ENCODE peak calls at places on chromosome 18, in six cellular contexts. One of them, this sample, is unnamed.

GRCh38 chr18:9866627-9867453 is 18.9 kb upstream of the TXNDC2 start:
- DNase-seq in A549: no peak
- DNase-seq in endothelial cell of umbilical vein: no peak
- DNase-seq in K562: peak
- DNase-seq in HepG2: no peak
- DNase-seq in GM12878: no peak
- DNase-seq in this sample: no peak

GRCh38 chr18:53268455-53268854 is 928.5 kb downstream of the DCC start:
- DNase-seq in A549: no peak
- DNase-seq in endothelial cell of umbilical vein: no peak
- DNase-seq in K562: no peak
- DNase-seq in HepG2: no peak
- DNase-seq in GM12878: no peak
- DNase-seq in this sample: peak

GRCh38 chr18:57881818-57882413 is 78.8 kb upstream of the ATP8B1 start:
- DNase-seq in A549: peak
- DNase-seq in endothelial cell of umbilical vein: peak
- DNase-seq in K562: peak
- DNase-seq in HepG2: peak
- DNase-seq in GM12878: peak
- DNase-seq in this sample: peak

GRCh38 chr18:58303363-58303762 is 259.3 kb downstream of the NEDD4L start:
- DNase-seq in A549: no peak
- DNase-seq in endothelial cell of umbilical vein: no peak
- DNase-seq in K562: no peak
- DNase-seq in HepG2: no peak
- DNase-seq in GM12878: no peak
- DNase-seq in this sample: no peak

GRCh38 chr18:6741290-6741689 is 11.8 kb downstream of the ARHGAP28 start:
- DNase-seq in A549: peak
- DNase-seq in endothelial cell of umbilical vein: peak
- DNase-seq in K562: peak
- DNase-seq in HepG2: no peak
- DNase-seq in GM12878: no peak
- DNase-seq in this sample: no peak

GRCh38 chr18:35089382-35089781 is 48.2 kb downstream of the MAPRE2 start:
- DNase-seq in A549: no peak
- DNase-seq in endothelial cell of umbilical vein: no peak
- DNase-seq in K562: no peak
- DNase-seq in HepG2: no peak
- DNase-seq in GM12878: no peak
- DNase-seq in this sample: no peak

GRCh38 chr18:42306208-42306980 is 351.4 kb downstream of the PIK3C3 start:
- DNase-seq in A549: no peak
- DNase-seq in endothelial cell of umbilical vein: no peak
- DNase-seq in K562: no peak
- DNase-seq in HepG2: no peak
- DNase-seq in GM12878: no peak
- DNase-seq in this sample: no peak

GRCh38 chr18:53944721-53945120 is 279.7 kb downstream of the MBD2 start:
- DNase-seq in A549: peak
- DNase-seq in endothelial cell of umbilical vein: no peak
- DNase-seq in K562: peak
- DNase-seq in HepG2: no peak
- DNase-seq in GM12878: no peak
- DNase-seq in this sample: peak

GRCh38 chr18:43367895-43368294 is 90.6 kb upstream of the SYT4 start:
- DNase-seq in A549: no peak
- DNase-seq in endothelial cell of umbilical vein: no peak
- DNase-seq in K562: no peak
- DNase-seq in HepG2: no peak
- DNase-seq in GM12878: no peak
- DNase-seq in this sample: no peak

GRCh38 chr18:43049021-43049420 is 66.5 kb downstream of the RIT2 start:
- DNase-seq in A549: no peak
- DNase-seq in endothelial cell of umbilical vein: no peak
- DNase-seq in K562: no peak
- DNase-seq in HepG2: no peak
- DNase-seq in GM12878: no peak
- DNase-seq in this sample: no peak

GRCh38 chr18:32349728-32350395 is 120.8 kb downstream of the GAREM1 start:
- DNase-seq in A549: peak
- DNase-seq in endothelial cell of umbilical vein: peak
- DNase-seq in K562: no peak
- DNase-seq in HepG2: peak
- DNase-seq in GM12878: no peak
- DNase-seq in this sample: no peak

GRCh38 chr18:10015941-10016819 is 102.4 kb downstream of the VAPA start:
- DNase-seq in A549: no peak
- DNase-seq in endothelial cell of umbilical vein: peak
- DNase-seq in K562: no peak
- DNase-seq in HepG2: no peak
- DNase-seq in GM12878: no peak
- DNase-seq in this sample: peak

GRCh38 chr18:456361-456821 is 44.1 kb downstream of the COLEC12 start:
- DNase-seq in A549: no peak
- DNase-seq in endothelial cell of umbilical vein: no peak
- DNase-seq in K562: no peak
- DNase-seq in HepG2: no peak
- DNase-seq in GM12878: no peak
- DNase-seq in this sample: no peak

GRCh38 chr18:53701697-53702096 is 522.8 kb downstream of the MBD2 start:
- DNase-seq in A549: no peak
- DNase-seq in endothelial cell of umbilical vein: no peak
- DNase-seq in K562: no peak
- DNase-seq in HepG2: no peak
- DNase-seq in GM12878: no peak
- DNase-seq in this sample: no peak

GRCh38 chr18:73150199-73150598 is 282.4 kb upstream of the NETO1 start:
- DNase-seq in A549: no peak
- DNase-seq in endothelial cell of umbilical vein: no peak
- DNase-seq in K562: no peak
- DNase-seq in HepG2: no peak
- DNase-seq in GM12878: no peak
- DNase-seq in this sample: no peak

GRCh38 chr18:49094979-49095632 is 144.3 kb upstream of the SMAD7 start:
- DNase-seq in A549: peak
- DNase-seq in endothelial cell of umbilical vein: peak
- DNase-seq in K562: no peak
- DNase-seq in HepG2: no peak
- DNase-seq in GM12878: no peak
- DNase-seq in this sample: peak

GRCh38 chr18:65422544-65423136 is 328.2 kb upstream of the CDH7 start:
- DNase-seq in A549: no peak
- DNase-seq in endothelial cell of umbilical vein: no peak
- DNase-seq in K562: no peak
- DNase-seq in HepG2: no peak
- DNase-seq in GM12878: no peak
- DNase-seq in this sample: no peak

GRCh38 chr18:67302043-67302442 is 214.5 kb downstream of the DSEL start:
- DNase-seq in A549: no peak
- DNase-seq in endothelial cell of umbilical vein: peak
- DNase-seq in K562: no peak
- DNase-seq in HepG2: no peak
- DNase-seq in GM12878: no peak
- DNase-seq in this sample: no peak

GRCh38 chr18:31538837-31539236 is 40.9 kb downstream of the DSG2 start:
- DNase-seq in A549: no peak
- DNase-seq in endothelial cell of umbilical vein: no peak
- DNase-seq in K562: no peak
- DNase-seq in HepG2: no peak
- DNase-seq in GM12878: no peak
- DNase-seq in this sample: no peak

GRCh38 chr18:5197461-5197860 is 404 bp upstream of the AKAIN1 start:
- DNase-seq in A549: no peak
- DNase-seq in endothelial cell of umbilical vein: no peak
- DNase-seq in K562: no peak
- DNase-seq in HepG2: no peak
- DNase-seq in GM12878: no peak
- DNase-seq in this sample: no peak

GRCh38 chr18:22314406-22314805 is 103.3 kb downstream of the CTAGE1 start:
- DNase-seq in A549: no peak
- DNase-seq in endothelial cell of umbilical vein: no peak
- DNase-seq in K562: no peak
- DNase-seq in HepG2: no peak
- DNase-seq in GM12878: no peak
- DNase-seq in this sample: no peak

GRCh38 chr18:42477261-42477660 is 522.2 kb downstream of the PIK3C3 start:
- DNase-seq in A549: no peak
- DNase-seq in endothelial cell of umbilical vein: no peak
- DNase-seq in K562: no peak
- DNase-seq in HepG2: no peak
- DNase-seq in GM12878: no peak
- DNase-seq in this sample: no peak

GRCh38 chr18:1585881-1586488 is 681.3 kb downstream of the ADCYAP1 start:
- DNase-seq in A549: peak
- DNase-seq in endothelial cell of umbilical vein: peak
- DNase-seq in K562: peak
- DNase-seq in HepG2: peak
- DNase-seq in GM12878: peak
- DNase-seq in this sample: peak

GRCh38 chr18:37844209-37844970 is 278.8 kb upstream of the CELF4 start:
- DNase-seq in A549: no peak
- DNase-seq in endothelial cell of umbilical vein: no peak
- DNase-seq in K562: no peak
- DNase-seq in HepG2: no peak
- DNase-seq in GM12878: no peak
- DNase-seq in this sample: no peak

GRCh38 chr18:30889582-30890301 is 152.8 kb downstream of the DSC3 start:
- DNase-seq in A549: peak
- DNase-seq in endothelial cell of umbilical vein: peak
- DNase-seq in K562: peak
- DNase-seq in HepG2: no peak
- DNase-seq in GM12878: no peak
- DNase-seq in this sample: peak

GRCh38 chr18:9705183-9705864 is 2.8 kb upstream of the RAB31 start:
- DNase-seq in A549: no peak
- DNase-seq in endothelial cell of umbilical vein: peak
- DNase-seq in K562: peak
- DNase-seq in HepG2: no peak
- DNase-seq in GM12878: no peak
- DNase-seq in this sample: peak

GRCh38 chr18:33444699-33445098 is 4.2 kb upstream of the CCDC178 start:
- DNase-seq in A549: no peak
- DNase-seq in endothelial cell of umbilical vein: no peak
- DNase-seq in K562: no peak
- DNase-seq in HepG2: no peak
- DNase-seq in GM12878: no peak
- DNase-seq in this sample: no peak

GRCh38 chr18:33440011-33440383 is 524 bp downstream of the CCDC178 start:
- DNase-seq in A549: peak
- DNase-seq in endothelial cell of umbilical vein: peak
- DNase-seq in K562: peak
- DNase-seq in HepG2: no peak
- DNase-seq in GM12878: no peak
- DNase-seq in this sample: no peak

DNA sequence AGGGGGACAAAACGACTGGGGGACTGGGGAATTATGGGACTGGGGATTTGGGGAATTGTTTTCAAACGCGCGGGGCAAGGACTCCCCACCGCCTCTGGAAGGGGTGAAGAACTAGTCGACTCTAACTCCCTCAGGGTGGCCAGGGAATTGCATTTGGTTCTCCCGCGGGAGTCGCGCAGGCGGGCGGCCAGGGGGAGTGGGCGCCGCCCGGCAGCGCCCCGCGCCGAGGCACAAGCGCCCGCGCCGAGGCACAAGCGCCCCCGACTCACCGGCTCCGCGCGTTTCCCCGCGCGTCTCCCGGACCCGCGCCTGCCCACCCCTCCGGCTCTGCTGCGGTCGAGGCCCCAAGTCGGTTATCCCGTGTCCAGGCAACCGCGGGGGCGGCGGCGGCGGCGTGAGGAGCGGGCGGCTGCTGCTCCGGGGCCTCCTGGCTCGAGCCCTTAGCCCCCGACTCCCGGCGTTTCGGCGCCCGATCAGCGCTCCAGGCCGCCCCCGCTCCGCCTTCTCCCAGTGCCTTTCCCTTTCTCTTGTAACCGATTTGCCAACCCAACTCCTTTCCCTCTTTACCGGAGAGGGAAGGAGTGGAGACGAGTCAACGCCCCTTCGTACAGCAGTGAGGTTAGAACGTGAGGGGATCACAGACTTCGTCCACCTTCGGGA is at the start of gene CCDC178:
- DNase-seq in A549: no peak
- DNase-seq in endothelial cell of umbilical vein: peak
- DNase-seq in K562: peak
- DNase-seq in HepG2: no peak
- DNase-seq in GM12878: no peak
- DNase-seq in this sample: no peak
- H3K4me3 ChIP-seq in A549: peak
- H3K4me3 ChIP-seq in endothelial cell of umbilical vein: peak
- H3K4me3 ChIP-seq in K562: peak
- H3K4me3 ChIP-seq in HepG2: no peak
- H3K4me3 ChIP-seq in GM12878: no peak
- H3K4me3 ChIP-seq in this sample: no peak

GRCh38 chr18:62524443-62525200 is 1.8 kb downstream of the ZCCHC2 start:
- DNase-seq in A549: peak
- DNase-seq in endothelial cell of umbilical vein: peak
- DNase-seq in K562: peak
- DNase-seq in HepG2: no peak
- DNase-seq in GM12878: no peak
- DNase-seq in this sample: peak
- TF ChIP-seq MYC in A549: no peak
- TF ChIP-seq MYC in endothelial cell of umbilical vein: no peak
- TF ChIP-seq MYC in K562: no peak
- TF ChIP-seq MYC in HepG2: no peak
- TF ChIP-seq MYC in GM12878: no peak
- TF ChIP-seq MYC in this sample: no peak

DNA sequence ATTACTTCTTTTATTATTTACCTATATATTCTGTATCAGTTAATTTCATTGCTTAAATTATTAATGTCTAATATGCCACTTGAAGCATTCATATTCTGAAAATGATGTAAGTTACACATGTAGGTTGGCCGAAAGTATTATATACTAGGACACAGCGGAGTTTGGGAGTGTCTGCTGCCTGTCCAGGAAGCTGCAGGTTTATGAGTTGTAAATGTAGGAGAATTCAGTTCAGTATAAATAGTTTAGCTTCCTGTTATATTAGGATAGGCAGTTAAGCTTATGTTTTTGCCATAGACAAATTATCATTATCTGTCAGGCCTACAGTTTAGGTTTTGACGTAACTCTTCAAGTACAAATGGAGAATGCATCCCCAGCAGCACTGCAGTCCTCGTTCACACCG is 18.9 kb upstream of the ZNF236 start:
- DNase-seq in A549: no peak
- DNase-seq in endothelial cell of umbilical vein: no peak
- DNase-seq in K562: no peak
- DNase-seq in HepG2: no peak
- DNase-seq in GM12878: no peak
- DNase-seq in this sample: no peak
- H3K4me3 ChIP-seq in A549: no peak
- H3K4me3 ChIP-seq in endothelial cell of umbilical vein: no peak
- H3K4me3 ChIP-seq in K562: no peak
- H3K4me3 ChIP-seq in HepG2: no peak
- H3K4me3 ChIP-seq in GM12878: no peak
- H3K4me3 ChIP-seq in this sample: no peak

DNA sequence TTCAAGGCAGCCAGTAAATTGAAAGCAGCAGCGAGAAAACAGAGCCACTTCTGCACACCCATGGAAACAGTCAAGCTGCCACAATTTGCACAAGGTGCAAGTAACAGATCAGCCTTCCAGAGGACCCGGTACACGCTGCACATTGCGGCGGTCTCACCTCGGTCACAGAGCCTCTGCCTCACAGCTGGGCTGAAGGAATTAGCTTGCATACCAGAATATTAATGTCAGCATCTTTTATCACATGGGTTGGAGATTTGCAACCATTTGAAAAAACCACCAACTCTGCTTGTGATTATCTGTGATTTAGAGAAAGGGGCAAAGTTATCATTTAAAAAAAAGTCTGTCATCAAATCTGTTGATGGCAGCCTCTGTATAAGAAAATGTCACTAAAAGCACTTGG is 330.5 kb upstream of the TCF4 start:
- DNase-seq in A549: no peak
- DNase-seq in endothelial cell of umbilical vein: no peak
- DNase-seq in K562: no peak
- DNase-seq in HepG2: no peak
- DNase-seq in GM12878: no peak
- DNase-seq in this sample: no peak
- TF ChIP-seq MYC in A549: no peak
- TF ChIP-seq MYC in endothelial cell of umbilical vein: no peak
- TF ChIP-seq MYC in K562: no peak
- TF ChIP-seq MYC in HepG2: no peak
- TF ChIP-seq MYC in GM12878: no peak
- TF ChIP-seq MYC in this sample: no peak